ENCODE peak calls at places on chromosome 1, in six cellular contexts. M is left lung; P is T-helper 1 cell; F is stimulated activated CD4-positive, alpha-beta T cell treated with anti-CD3 and anti-CD28 coated beads, Interleukin-2, amount 100 ng/mL, for 48 hours; A is GM12891; Z is activated T-helper 1 cell treated with anti-CD3 and anti-CD28 coated beads, Interleukin-12 subunit alpha, Interleukin-12 subunit beta, Interleukin-2, Interleukin-4 antibody, amounts not matched to agents 30 ng/mL and 10 ng/mL and 1 ng/mL, durations not matched to agents 14 hours and 24 hours and 36 hours. E is an unnamed sample.

GRCh38 chr1:110216116-110216515 is 6.0 kb downstream of the KCNC4 start:
- DNase-seq in F (no peak), P (no peak), M (no peak), Z (no peak), A (no peak), E (no peak)

GRCh38 chr1:183569141-183569540 is 21.1 kb downstream of the NCF2 start:
- DNase-seq in F (no peak), A (no peak), M (no peak), Z (no peak), P (no peak), E (no peak)

GRCh38 chr1:51926171-51926812 is 47.8 kb upstream of the NRDC start:
- DNase-seq in Z (no peak), F (no peak), M (no peak), A (no peak), P (no peak), E (no peak)

GRCh38 chr1:25356848-25357247 is 18.7 kb downstream of the TMEM50A start:
- DNase-seq in Z (no peak), P (no peak), A (no peak), M (no peak), F (no peak), E (no peak)

GRCh38 chr1:101200513-101200912 is 36.3 kb upstream of the S1PR1 start:
- DNase-seq in A (no peak), F (no peak), M (no peak), Z (no peak), P (no peak), E (no peak)

GRCh38 chr1:67645495-67646144 is 39.4 kb upstream of the GADD45A start:
- DNase-seq in M (no peak), Z (no peak), P (no peak), A (no peak), F (no peak), E (no peak)

GRCh38 chr1:197618065-197618464 is 157.2 kb downstream of the DENND1B start:
- DNase-seq in P (no peak), M (no peak), Z (no peak), F (no peak), A (no peak), E (no peak)

GRCh38 chr1:94202241-94202640 is 35.1 kb downstream of the ARHGAP29 start:
- DNase-seq in Z (no peak), A (no peak), F (no peak), M (no peak), P (no peak), E (no peak)

GRCh38 chr1:227947678-227948492 is at the start of gene WNT9A:
- DNase-seq in Z (no peak), P (no peak), M (peak; percentile 83), A (peak; percentile 72), F (no peak), E (peak; percentile 41)

E was measured in pancreas.